ENCODE peak calls at places on chromosome 14, in seven cellular contexts. F, O, Z, H, L, K and X are unnamed samples.

GRCh38 chr14:104264495-104265265 is 126.3 kb downstream of the KIF26A start:
- DNase-seq in F (no peak), O (no peak), Z (no peak), H (peak; percentile 32), L (no peak), K (no peak), X (no peak)

GRCh38 chr14:63435838-63436237 is 107.3 kb downstream of the PPP2R5E start:
- DNase-seq in F (no peak), O (peak; percentile 15), Z (no peak), H (peak; percentile 74), L (no peak), K (peak; percentile 48), X (peak; percentile 52)

GRCh38 chr14:87567926-87568325 is 425.1 kb downstream of the GALC start:
- DNase-seq in F (no peak), O (no peak), Z (no peak), H (no peak), L (no peak), K (no peak), X (no peak)

GRCh38 chr14:55065411-55065810 is 14.0 kb downstream of the MAPK1IP1L start:
- DNase-seq in F (no peak), O (no peak), Z (no peak), H (no peak), L (no peak), K (no peak), X (no peak)

GRCh38 chr14:89185919-89186849 is 230.8 kb downstream of the FOXN3 start:
- DNase-seq in F (no peak), O (peak; percentile 46), Z (no peak), H (no peak), L (peak; percentile 74), K (peak; percentile 48), X (peak; percentile 91)

GRCh38 chr14:58193542-58193941 is 6.4 kb upstream of the ACTR10 start:
- DNase-seq in F (no peak), O (no peak), Z (no peak), H (no peak), L (no peak), K (no peak), X (peak; percentile 20)

GRCh38 chr14:69288956-69289705 is 29.2 kb downstream of the GALNT16 start:
- DNase-seq in F (no peak), O (no peak), Z (no peak), H (no peak), L (no peak), K (no peak), X (no peak)

GRCh38 chr14:51219473-51220448 is 20.3 kb upstream of the TMX1 start:
- DNase-seq in F (no peak), O (no peak), Z (no peak), H (no peak), L (no peak), K (peak; percentile 63), X (peak; percentile 44)

GRCh38 chr14:96717116-96717515 is 80.1 kb upstream of the VRK1 start:
- DNase-seq in F (no peak), O (no peak), Z (no peak), H (no peak), L (no peak), K (no peak), X (no peak)

GRCh38 chr14:50156111-50156510 is 39.7 kb upstream of the VCPKMT start:
- DNase-seq in F (no peak), O (no peak), Z (no peak), H (no peak), L (no peak), K (no peak), X (no peak)

GRCh38 chr14:101808020-101808641 is 46.6 kb downstream of the PPP2R5C start:
- DNase-seq in F (no peak), O (no peak), Z (no peak), H (no peak), L (no peak), K (no peak), X (peak; percentile 9)

GRCh38 chr14:103512701-103513611 is 9.7 kb downstream of the CKB start:
- DNase-seq in F (peak; percentile 62), O (no peak), Z (no peak), H (peak; percentile 87), L (peak; percentile 97), K (peak; percentile 89), X (peak; percentile 71)

GRCh38 chr14:96090441-96091148 is 51.4 kb downstream of the C14orf132 start:
- DNase-seq in F (peak; percentile 94), O (no peak), Z (no peak), H (peak; percentile 59), L (no peak), K (peak; percentile 97), X (peak; percentile 45)

GRCh38 chr14:104371031-104371430 is 208.5 kb upstream of the C14orf180 start:
- DNase-seq in F (no peak), O (no peak), Z (no peak), H (no peak), L (no peak), K (no peak), X (no peak)

GRCh38 chr14:102545461-102546265 is 36.1 kb upstream of the ANKRD9 start:
- DNase-seq in F (peak; percentile 11), O (peak; percentile 73), Z (no peak), H (no peak), L (no peak), K (peak; percentile 25), X (no peak)

GRCh38 chr14:72771561-72771960 is 122.3 kb downstream of the DPF3 start:
- DNase-seq in F (no peak), O (no peak), Z (no peak), H (no peak), L (no peak), K (no peak), X (no peak)

GRCh38 chr14:95140060-95140858 is 17.1 kb downstream of the DICER1 start:
- DNase-seq in F (no peak), O (no peak), Z (no peak), H (no peak), L (peak; percentile 73), K (no peak), X (no peak)

GRCh38 chr14:44745371-44745770 is 216.4 kb downstream of the KLHL28 start:
- DNase-seq in F (no peak), O (no peak), Z (no peak), H (no peak), L (no peak), K (no peak), X (no peak)

GRCh38 chr14:89137514-89138163 is 279.4 kb downstream of the FOXN3 start:
- DNase-seq in F (no peak), O (peak; percentile 74), Z (no peak), H (peak; percentile 81), L (peak; percentile 94), K (peak; percentile 98), X (peak; percentile 96)

GRCh38 chr14:76763362-76764041 is 2.2 kb downstream of the VASH1 start:
- DNase-seq in F (no peak), O (no peak), Z (no peak), H (no peak), L (no peak), K (no peak), X (no peak)

GRCh38 chr14:59190372-59190771 is 1.9 kb downstream of the DAAM1 start:
- DNase-seq in F (no peak), O (no peak), Z (no peak), H (no peak), L (no peak), K (peak; percentile 57), X (peak; percentile 45)

GRCh38 chr14:77085538-77085937 is 12.5 kb upstream of the CIPC start:
- DNase-seq in F (no peak), O (no peak), Z (no peak), H (no peak), L (no peak), K (no peak), X (no peak)

GRCh38 chr14:99515301-99516155 is 34.3 kb downstream of the CCNK start:
- DNase-seq in F (no peak), O (no peak), Z (no peak), H (peak; percentile 39), L (no peak), K (no peak), X (no peak)